ENCODE peak calls at places on chromosomes 12 and 14, in ten cellular contexts. H, S, X, Z, B, A, G, O, N and U are unnamed samples.

GRCh38 chr14:52536269-52536668 is 16.0 kb downstream of the TXNDC16 start:
- DNase-seq in H (no peak), S (no peak), X (no peak), Z (no peak), B (no peak), A (no peak), G (no peak), O (no peak), N (no peak), U (no peak)

GRCh38 chr12:47361389-47362031 is 281.8 kb upstream of the AMIGO2 start:
- DNase-seq in H (no peak), S (peak; percentile 79), X (no peak), Z (no peak), B (no peak), A (no peak), G (no peak), O (peak; percentile 67), N (no peak), U (no peak)

GRCh38 chr12:40634431-40635131 is 57.7 kb upstream of the CNTN1 start:
- DNase-seq in H (no peak), S (no peak), X (no peak), Z (no peak), B (no peak), A (no peak), G (no peak), O (no peak), N (no peak), U (no peak)

GRCh38 chr14:89384023-89384422 is 33.0 kb downstream of the FOXN3 start:
- DNase-seq in H (no peak), S (peak; percentile 98), X (no peak), Z (no peak), B (no peak), A (no peak), G (no peak), O (no peak), N (no peak), U (peak; percentile 33)

GRCh38 chr12:7434670-7435069 is 9.3 kb downstream of the CD163L1 start:
- DNase-seq in H (no peak), S (no peak), X (no peak), Z (no peak), B (no peak), A (no peak), G (no peak), O (no peak), N (no peak), U (no peak)

GRCh38 chr14:60092516-60092915 is 793 bp downstream of the PCNX4 start:
- DNase-seq in H (peak; percentile 51), S (peak; percentile 63), X (no peak), Z (no peak), B (no peak), A (peak; percentile 39), G (no peak), O (peak; percentile 29), N (no peak), U (no peak)

GRCh38 chr12:131223791-131224567 is 270.3 kb downstream of the ADGRD1 start:
- DNase-seq in H (no peak), S (peak; percentile 24), X (no peak), Z (no peak), B (no peak), A (no peak), G (no peak), O (no peak), N (peak; percentile 81), U (peak; percentile 51)

GRCh38 chr12:57551637-57552305 is 1.9 kb downstream of the KIF5A start:
- DNase-seq in H (no peak), S (no peak), X (no peak), Z (no peak), B (no peak), A (no peak), G (no peak), O (no peak), N (no peak), U (no peak)

GRCh38 chr12:106239951-106240335 is 7.9 kb downstream of the CKAP4 start:
- DNase-seq in H (no peak), S (no peak), X (no peak), Z (no peak), B (no peak), A (no peak), G (peak; percentile 50), O (no peak), N (no peak), U (no peak)

GRCh38 chr14:54785111-54785777 is 117.4 kb downstream of the GCH1 start:
- DNase-seq in H (no peak), S (peak; percentile 14), X (no peak), Z (no peak), B (no peak), A (no peak), G (no peak), O (no peak), N (no peak), U (peak; percentile 47)

GRCh38 chr14:100902295-100902694 is 1.2 kb downstream of the RTL1 start:
- DNase-seq in H (no peak), S (peak; percentile 5), X (no peak), Z (no peak), B (no peak), A (no peak), G (peak; percentile 36), O (no peak), N (peak; percentile 7), U (no peak)